ENCODE peak calls at places on chromosomes 12 and 14, in seven cellular contexts. R is heart left ventricle, Q is GM12878, G is breast epithelium, V is body of pancreas, S is IMR-90, P is thyroid gland. D is an unnamed sample.

GRCh38 chr14:92254786-92255185 is 68.2 kb upstream of the SLC24A4 start:
- DNase-seq in R (peak; percentile 56), Q (no peak), G (no peak), V (peak; percentile 17), S (peak; percentile 45), P (no peak), D (peak; percentile 16)

GRCh38 chr12:62713190-62713589 is 221.8 kb downstream of the PPM1H start:
- DNase-seq in R (no peak), Q (no peak), G (no peak), V (no peak), S (no peak), P (no peak), D (no peak)

GRCh38 chr14:94330857-94331256 is 7.7 kb upstream of the SERPINA6 start:
- DNase-seq in R (no peak), Q (no peak), G (no peak), V (no peak), S (no peak), P (no peak), D (no peak)

GRCh38 chr14:33958616-33959226 is 7.8 kb upstream of the EGLN3 start:
- DNase-seq in R (no peak), Q (no peak), G (no peak), V (no peak), S (no peak), P (no peak), D (no peak)

GRCh38 chr12:46516933-46517578 is 144.5 kb upstream of the SLC38A2 start:
- DNase-seq in R (no peak), Q (peak; percentile 85), G (no peak), V (no peak), S (no peak), P (no peak), D (no peak)

GRCh38 chr12:76586764-76587395 is 27.3 kb upstream of the OSBPL8 start:
- DNase-seq in R (peak; percentile 15), Q (no peak), G (no peak), V (peak; percentile 13), S (peak; percentile 67), P (no peak), D (peak; percentile 13)

GRCh38 chr14:52878946-52879345 is 71.9 kb downstream of the FERMT2 start:
- DNase-seq in R (no peak), Q (no peak), G (no peak), V (no peak), S (no peak), P (no peak), D (no peak)

GRCh38 chr12:29072631-29073030 is 76.4 kb upstream of the FAR2 start:
- DNase-seq in R (no peak), Q (no peak), G (no peak), V (no peak), S (peak; percentile 4), P (no peak), D (no peak)

GRCh38 chr14:86540636-86541247 is 1010.8 kb downstream of the FLRT2 start:
- DNase-seq in R (no peak), Q (no peak), G (no peak), V (no peak), S (no peak), P (no peak), D (no peak)

GRCh38 chr12:53173085-53173715 is 7.3 kb upstream of the ZNF740 start:
- DNase-seq in R (no peak), Q (no peak), G (peak; percentile 41), V (no peak), S (peak; percentile 53), P (no peak), D (no peak)

GRCh38 chr12:98873823-98874222 is 228.7 kb downstream of the APAF1 start:
- DNase-seq in R (no peak), Q (no peak), G (no peak), V (no peak), S (no peak), P (no peak), D (no peak)

GRCh38 chr14:28057286-28058011 is 709.1 kb upstream of the FOXG1 start:
- DNase-seq in R (no peak), Q (no peak), G (no peak), V (no peak), S (no peak), P (no peak), D (no peak)

DNA sequence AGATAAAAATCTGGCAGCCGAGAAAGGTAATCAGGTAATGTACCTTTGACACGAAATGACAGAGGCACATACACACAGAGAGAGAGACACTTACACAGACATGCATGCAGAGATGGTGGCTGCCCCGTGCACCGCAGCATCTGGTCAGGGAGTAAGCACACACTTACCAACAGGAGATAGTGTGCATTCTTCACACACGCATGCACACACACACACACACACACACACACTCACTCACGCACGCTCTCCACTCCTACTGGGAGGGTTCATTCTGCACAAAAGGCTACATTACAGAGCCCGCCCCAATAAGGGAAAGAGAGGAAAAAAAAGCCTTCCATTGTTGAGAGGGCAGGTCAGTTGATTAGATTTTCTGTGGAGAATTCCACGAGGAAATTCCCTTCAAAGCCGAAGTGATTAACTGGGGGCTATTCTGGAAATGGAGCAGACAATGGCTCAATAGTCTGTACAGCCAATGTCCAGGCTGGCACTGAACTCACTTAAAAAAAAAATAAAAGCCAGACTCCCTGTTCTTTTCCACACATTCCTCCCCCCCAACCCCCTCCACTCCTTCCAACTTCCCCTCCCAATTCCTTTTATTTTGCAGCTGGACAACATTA is 1.4 kb upstream of the SOX5 start:
- DNase-seq in R (no peak), Q (no peak), G (no peak), V (no peak), S (peak; percentile 17), P (peak; percentile 24), D (no peak)
- H3K4me3 ChIP-seq in R (peak overlapping the region; percentile 53), Q (no peak overlapping the region), G (peak overlapping the region; percentile 46), V (no peak overlapping the region), S (peak overlapping the region; percentile 66), P (no peak overlapping the region), D (no peak overlapping the region)

DNA sequence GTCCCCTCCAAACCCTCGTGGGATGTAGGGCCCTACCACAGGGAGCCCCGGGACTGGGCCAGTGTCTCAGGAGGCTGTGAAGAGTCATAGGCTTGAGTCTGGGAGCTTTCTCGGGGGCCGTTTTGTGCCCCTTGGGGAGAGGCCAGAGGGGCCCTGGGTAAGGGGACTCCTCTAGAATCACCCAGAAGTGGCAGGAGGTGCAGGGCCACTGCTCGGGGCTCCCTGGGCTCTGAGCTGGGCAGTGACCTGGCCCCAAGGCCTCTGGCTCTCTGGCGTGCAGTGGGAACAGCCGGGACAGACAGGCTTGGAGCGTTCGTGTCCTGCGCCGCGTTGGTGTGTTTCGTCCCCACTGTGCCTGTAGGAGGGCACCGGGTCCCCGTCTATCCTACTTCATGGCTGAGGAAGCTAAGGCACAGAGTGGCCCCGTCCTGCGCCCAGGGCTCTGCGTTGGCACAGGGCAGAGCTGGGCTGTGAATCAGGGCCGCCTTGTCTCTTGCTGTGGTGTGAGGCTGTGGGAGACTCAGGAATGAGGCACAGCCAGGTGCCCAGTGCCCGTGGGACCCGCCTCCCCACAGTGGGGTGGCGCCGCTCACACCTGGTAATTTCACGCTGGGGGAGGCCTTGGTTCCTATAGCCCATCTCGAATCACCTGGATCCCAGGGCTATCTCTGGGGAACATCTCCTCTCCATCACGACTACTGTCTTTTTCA is 23.8 kb upstream of the KIF26A start:
- DNase-seq in R (no peak), Q (no peak), G (peak; percentile 48), V (peak; percentile 2), S (no peak), P (peak; percentile 3), D (no peak)
- H3K27ac ChIP-seq in R (no peak overlapping the region), Q (no peak overlapping the region), G (no peak overlapping the region), V (no peak overlapping the region), S (no peak overlapping the region), P (no peak overlapping the region), D (no peak overlapping the region)

GRCh38 chr14:95620659-95621059 is 65.6 kb upstream of the TCL1B start:
- DNase-seq in R (no peak), Q (no peak), G (no peak), V (no peak), S (no peak), P (no peak), D (no peak)
- TF ChIP-seq POLR2A in R (no peak), Q (no peak), G (no peak), V (no peak), S (no peak), P (no peak), D (no peak)

GRCh38 chr12:132376464-132376830 is 47.1 kb upstream of the GALNT9 start:
- DNase-seq in R (no peak), Q (no peak), G (no peak), V (no peak), S (no peak), P (no peak), D (no peak)

GRCh38 chr12:132379996-132380395 is 50.6 kb upstream of the GALNT9 start:
- DNase-seq in R (no peak), Q (no peak), G (no peak), V (no peak), S (no peak), P (no peak), D (no peak)

GRCh38 chr12:132377147-132377546 is 47.8 kb upstream of the GALNT9 start:
- DNase-seq in R (no peak), Q (no peak), G (no peak), V (no peak), S (no peak), P (no peak), D (no peak)

GRCh38 chr12:132379576-132379975 is 50.2 kb upstream of the GALNT9 start:
- DNase-seq in R (no peak), Q (no peak), G (no peak), V (no peak), S (no peak), P (no peak), D (no peak)

DNA sequence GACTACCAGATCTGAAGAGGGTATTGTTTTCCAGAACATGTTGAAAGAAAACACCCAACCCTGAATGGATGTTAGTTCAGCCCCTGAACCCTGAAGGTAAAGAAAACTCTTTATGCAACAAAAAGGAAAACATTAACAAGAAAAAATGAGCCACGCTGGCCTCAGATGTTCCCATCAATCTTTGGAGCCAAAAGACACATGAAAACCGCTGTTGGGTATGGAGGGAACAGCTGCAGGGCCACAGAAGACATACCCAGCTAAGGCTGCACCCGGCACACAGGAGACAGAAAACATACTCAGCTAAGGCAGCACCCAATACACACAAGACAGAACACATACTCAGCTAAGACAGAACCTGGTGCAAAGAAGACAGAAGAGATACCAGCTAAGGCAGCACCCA is 51.3 kb upstream of the GALNT9 start:
- DNase-seq in R (no peak), Q (no peak), G (no peak), V (no peak), S (no peak), P (no peak), D (no peak)
- H3K4me3 ChIP-seq in R (no peak overlapping the region), Q (no peak overlapping the region), G (no peak overlapping the region), V (no peak overlapping the region), S (no peak overlapping the region), P (no peak overlapping the region), D (no peak overlapping the region)

GRCh38 chr14:105087963-105088811 is 23.0 kb upstream of the GPR132 start:
- DNase-seq in R (peak; percentile 59), Q (no peak), G (peak; percentile 60), V (peak; percentile 59), S (peak; percentile 74), P (peak; percentile 61), D (peak; percentile 31)
- H3K27ac ChIP-seq in R (no peak overlapping the region), Q (no peak overlapping the region), G (peak overlapping the region; percentile 97), V (peak overlapping the region; percentile 46), S (peak overlapping the region; percentile 75), P (no peak overlapping the region), D (peak overlapping the region; percentile 70)

D was measured in transverse colon.